ENCODE peak calls at places on chromosomes 1 and 21, in seven cellular contexts. Q is head of caudate nucleus; R is stimulated activated CD8-positive, alpha-beta memory T cell treated with anti-CD3 and anti-CD28 coated beads, Interleukin-15, amount 100 ng/mL, for 48 hours; J is HT1080; B is globus pallidus; U is glomerular endothelial cell; D is retina. M is an unnamed sample.

GRCh38 chr1:42335809-42336518 is 929 bp upstream of the FOXJ3 start:
- DNase-seq in Q (no peak), R (no peak), J (peak), B (no peak), U (no peak), D (no peak), M (peak)

GRCh38 chr1:9680828-9681227 is 29.3 kb downstream of the PIK3CD start:
- DNase-seq in Q (no peak), R (no peak), J (no peak), B (no peak), U (no peak), D (no peak), M (no peak)

GRCh38 chr1:48109390-48110009 is 112.3 kb upstream of the TRABD2B start:
- DNase-seq in Q (no peak), R (no peak), J (peak), B (peak), U (peak), D (peak), M (peak)

GRCh38 chr1:150213170-150214098 is 22.5 kb downstream of the ANP32E start:
- DNase-seq in Q (peak), R (peak), J (peak), B (peak), U (peak), D (peak), M (peak)

GRCh38 chr1:55817027-55817426 is 601.9 kb upstream of the USP24 start:
- DNase-seq in Q (no peak), R (no peak), J (no peak), B (no peak), U (no peak), D (no peak), M (peak)

GRCh38 chr21:42975886-42976608 is 1.7 kb downstream of the PKNOX1 start:
- DNase-seq in Q (no peak), R (no peak), J (no peak), B (peak), U (no peak), D (no peak), M (no peak)

GRCh38 chr1:86648255-86648654 is 56.1 kb upstream of the SH3GLB1 start:
- DNase-seq in Q (no peak), R (no peak), J (peak), B (no peak), U (peak), D (peak), M (no peak)

GRCh38 chr1:74856174-74856573 is 123.2 kb downstream of the TYW3 start:
- DNase-seq in Q (no peak), R (no peak), J (no peak), B (no peak), U (no peak), D (no peak), M (no peak)

GRCh38 chr1:226821719-226822085 is 48.7 kb upstream of the PSEN2 start:
- DNase-seq in Q (no peak), R (no peak), J (no peak), B (no peak), U (no peak), D (no peak), M (no peak)

GRCh38 chr1:54400321-54400720 is 5.9 kb downstream of the SSBP3 start:
- DNase-seq in Q (no peak), R (no peak), J (no peak), B (no peak), U (no peak), D (no peak), M (no peak)

GRCh38 chr1:243253927-243254232 is 1.2 kb downstream of the CEP170 start:
- DNase-seq in Q (no peak), R (no peak), J (no peak), B (peak), U (no peak), D (no peak), M (no peak)

GRCh38 chr1:58781541-58782307 is 2.1 kb downstream of the JUN start:
- DNase-seq in Q (peak), R (peak), J (peak), B (peak), U (no peak), D (peak), M (no peak)

GRCh38 chr1:214146523-214146922 is 134.4 kb upstream of the SMYD2 start:
- DNase-seq in Q (no peak), R (no peak), J (peak), B (no peak), U (no peak), D (no peak), M (no peak)

GRCh38 chr1:15764269-15764764 is 5.7 kb downstream of the FBLIM1 start:
- DNase-seq in Q (no peak), R (no peak), J (no peak), B (no peak), U (no peak), D (no peak), M (no peak)

GRCh38 chr1:218344814-218345672 is at the start of gene TGFB2:
- DNase-seq in Q (peak), R (no peak), J (peak), B (peak), U (no peak), D (peak), M (no peak)

GRCh38 chr1:219385786-219386427 is 212.2 kb downstream of the LYPLAL1 start:
- DNase-seq in Q (peak), R (peak), J (peak), B (peak), U (peak), D (peak), M (no peak)

GRCh38 chr1:115476616-115477015 is 138.6 kb upstream of the NGF start:
- DNase-seq in Q (no peak), R (no peak), J (peak), B (no peak), U (no peak), D (no peak), M (no peak)

GRCh38 chr1:45843474-45843905 is 40.1 kb downstream of the MAST2 start:
- DNase-seq in Q (no peak), R (no peak), J (peak), B (no peak), U (no peak), D (no peak), M (no peak)

GRCh38 chr1:164310166-164310565 is 248.8 kb upstream of the PBX1 start:
- DNase-seq in Q (no peak), R (no peak), J (no peak), B (no peak), U (no peak), D (no peak), M (no peak)

GRCh38 chr1:224357626-224358124 is 996 bp downstream of the CNIH4 start:
- DNase-seq in Q (no peak), R (no peak), J (no peak), B (no peak), U (no peak), D (no peak), M (no peak)

GRCh38 chr21:31597683-31598082 is 61.8 kb upstream of the SOD1 start:
- DNase-seq in Q (no peak), R (no peak), J (no peak), B (no peak), U (no peak), D (no peak), M (no peak)

GRCh38 chr1:241808265-241808664 is 39.7 kb upstream of the EXO1 start:
- DNase-seq in Q (no peak), R (no peak), J (no peak), B (no peak), U (no peak), D (no peak), M (no peak)

GRCh38 chr1:30613188-30613587 is 110.2 kb downstream of the MATN1 start:
- DNase-seq in Q (no peak), R (no peak), J (no peak), B (no peak), U (no peak), D (no peak), M (no peak)

GRCh38 chr21:33278736-33279135 is 12.6 kb downstream of the IL10RB start:
- DNase-seq in Q (no peak), R (no peak), J (no peak), B (no peak), U (no peak), D (no peak), M (no peak)

GRCh38 chr1:154772611-154773515 is 97.2 kb downstream of the KCNN3 start:
- DNase-seq in Q (no peak), R (no peak), J (no peak), B (no peak), U (no peak), D (no peak), M (no peak)

GRCh38 chr1:201827321-201828281 is 1.4 kb upstream of the IPO9 start:
- DNase-seq in Q (no peak), R (no peak), J (no peak), B (no peak), U (no peak), D (no peak), M (no peak)

GRCh38 chr1:1285618-1286311 is 5.5 kb downstream of the SCNN1D start:
- DNase-seq in Q (no peak), R (no peak), J (no peak), B (no peak), U (no peak), D (no peak), M (no peak)

GRCh38 chr1:194233069-194233468 is 1046.7 kb upstream of the B3GALT2 start:
- DNase-seq in Q (no peak), R (no peak), J (no peak), B (no peak), U (no peak), D (no peak), M (no peak)

GRCh38 chr1:32984090-32984828 is 19.6 kb upstream of the RNF19B start:
- DNase-seq in Q (peak), R (no peak), J (no peak), B (no peak), U (no peak), D (no peak), M (no peak)

GRCh38 chr1:2987773-2988172 is 33.5 kb upstream of the ACTRT2 start:
- DNase-seq in Q (no peak), R (no peak), J (no peak), B (peak), U (no peak), D (peak), M (no peak)

GRCh38 chr21:39669485-39669884 is 56.7 kb downstream of the B3GALT5 start:
- DNase-seq in Q (no peak), R (no peak), J (no peak), B (no peak), U (no peak), D (no peak), M (no peak)

GRCh38 chr1:211478801-211479619 is 13.0 kb downstream of the RD3 start:
- DNase-seq in Q (no peak), R (no peak), J (no peak), B (no peak), U (no peak), D (peak), M (no peak)

GRCh38 chr1:107661142-107661541 is 303.8 kb downstream of the VAV3 start:
- DNase-seq in Q (no peak), R (no peak), J (no peak), B (no peak), U (no peak), D (no peak), M (no peak)